ENCODE peak calls at places on chromosomes 3 and 15, in four cellular contexts. X is stomach, A is K562, F is suprapubic skin. O is an unnamed sample.

GRCh38 chr15:92328207-92328606 is 65.5 kb upstream of the ST8SIA2 start:
- DNase-seq in A (no peak), F (no peak), X (peak), O (no peak)

GRCh38 chr3:70120360-70120966 is 120.9 kb downstream of the SAMMSON start:
- DNase-seq in A (peak), F (no peak), X (peak), O (peak)

GRCh38 chr15:36331531-36332275 is 247.7 kb upstream of the CDIN1 start:
- DNase-seq in A (no peak), F (no peak), X (no peak), O (no peak)

GRCh38 chr3:107662109-107662477 is 139.3 kb downstream of the BBX start:
- DNase-seq in X (no peak), A (no peak), F (no peak), O (no peak)

GRCh38 chr3:101780661-101781060 is 1.6 kb downstream of the NXPE3 start:
- DNase-seq in X (no peak), A (peak), F (no peak), O (no peak)

GRCh38 chr3:119559441-119559963 is at the start of gene CD80:
- DNase-seq in A (peak), X (peak), F (no peak), O (peak)

GRCh38 chr3:128262457-128262856 is 109.2 kb downstream of the EEFSEC start:
- DNase-seq in X (no peak), A (no peak), F (no peak), O (no peak)

GRCh38 chr3:162224736-162225135 is 728.1 kb downstream of the OTOL1 start:
- DNase-seq in A (no peak), F (no peak), X (no peak), O (no peak)

GRCh38 chr3:124965413-124965812 is 30.9 kb upstream of the MUC13 start:
- DNase-seq in X (no peak), A (no peak), F (no peak), O (no peak)

GRCh38 chr15:30042556-30042955 is 40.2 kb upstream of the GOLGA8J start:
- DNase-seq in F (no peak), A (no peak), X (no peak), O (no peak)

GRCh38 chr3:66075281-66075680 is 36.6 kb upstream of the MAGI1 start:
- DNase-seq in F (no peak), A (no peak), X (no peak), O (no peak)

GRCh38 chr15:28919679-28920655 is 34.2 kb downstream of the APBA2 start:
- DNase-seq in A (no peak), X (no peak), F (no peak), O (no peak)

GRCh38 chr15:40234783-40235182 is 4.1 kb upstream of the PAK6 start:
- DNase-seq in X (no peak), A (peak), F (no peak), O (no peak)

GRCh38 chr3:167885277-167885676 is 149.8 kb downstream of the SERPINI1 start:
- DNase-seq in F (no peak), A (no peak), X (no peak), O (no peak)

GRCh38 chr3:197289726-197290125 is 8.7 kb downstream of the DLG1 start:
- DNase-seq in A (no peak), X (no peak), F (no peak), O (no peak)

GRCh38 chr3:83500422-83500821 is 1458.4 kb upstream of the CADM2 start:
- DNase-seq in A (no peak), F (no peak), X (no peak), O (no peak)

GRCh38 chr3:24494616-24495333 is at the start of gene THRB:
- DNase-seq in X (peak), F (peak), A (peak), O (peak)

GRCh38 chr15:77506311-77507150 is 85.8 kb downstream of the HMG20A start:
- DNase-seq in A (no peak), X (peak), F (no peak), O (peak)

GRCh38 chr3:82572721-82573120 is 811.3 kb upstream of the GBE1 start:
- DNase-seq in F (no peak), X (no peak), A (no peak), O (no peak)

DNA sequence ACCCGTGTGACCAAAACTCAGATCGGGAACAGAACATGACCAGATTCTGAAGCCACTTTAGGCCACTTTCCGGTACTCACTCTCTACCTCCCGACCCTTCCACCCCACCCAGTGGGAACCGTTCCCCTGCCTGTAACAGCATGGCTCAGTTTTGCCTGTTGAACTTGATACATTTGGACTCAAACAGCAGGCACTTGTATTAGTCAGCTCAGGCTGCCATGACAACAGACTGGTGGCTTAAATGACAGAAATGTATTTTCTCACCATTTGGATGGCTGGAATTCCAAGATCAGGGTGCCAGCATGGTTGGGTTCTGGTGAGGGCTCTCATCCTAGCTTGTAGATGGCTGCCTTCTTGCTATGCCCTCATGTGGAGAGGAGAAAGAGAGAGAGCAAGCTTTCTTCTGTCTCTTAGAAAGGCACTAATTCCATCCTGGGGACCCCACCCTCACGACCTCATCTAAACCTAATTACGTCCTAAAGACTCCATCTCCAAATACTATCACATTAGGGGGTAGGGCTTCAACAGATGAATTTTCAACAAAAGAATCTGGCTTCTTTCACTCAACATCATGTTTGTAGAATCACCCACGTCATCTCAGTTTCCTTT is 9.3 kb upstream of the SSUH2 start:
- DNase-seq in A (no peak), X (no peak), F (no peak), O (no peak)
- TF ChIP-seq EP300 in A (no peak), X (no peak), F (no peak), O (no peak)

GRCh38 chr3:52073490-52073889 is 17.1 kb upstream of the DUSP7 start:
- DNase-seq in F (no peak), A (no peak), X (no peak), O (no peak)

GRCh38 chr3:52072020-52072419 is 15.6 kb upstream of the DUSP7 start:
- DNase-seq in F (no peak), A (no peak), X (no peak), O (no peak)

GRCh38 chr3:52069891-52070290 is 13.5 kb upstream of the DUSP7 start:
- DNase-seq in F (no peak), A (no peak), X (no peak), O (no peak)

GRCh38 chr3:52070724-52071621 is 14.6 kb upstream of the DUSP7 start:
- DNase-seq in X (no peak), F (no peak), A (no peak), O (no peak)

DNA sequence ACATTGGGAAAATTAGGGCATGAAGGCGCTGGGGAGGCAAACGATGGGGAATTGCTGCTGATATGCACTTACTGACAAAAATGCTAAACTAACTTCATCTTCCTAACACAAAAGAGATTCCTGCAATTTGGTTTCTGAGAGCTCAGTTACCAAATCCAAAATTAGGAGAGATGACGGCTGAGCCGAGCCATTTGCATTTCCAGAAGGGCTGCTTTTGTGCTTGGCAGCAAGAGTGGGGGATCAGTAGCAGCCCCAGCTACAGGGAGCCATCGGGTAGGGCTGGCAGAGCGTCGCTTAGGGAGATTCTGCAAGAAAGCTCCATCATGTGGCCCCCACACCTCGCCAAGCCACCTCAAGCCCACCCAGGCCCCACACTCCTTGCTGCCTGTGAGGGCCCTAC is 16.1 kb upstream of the DUSP7 start:
- DNase-seq in A (no peak), X (no peak), F (no peak), O (no peak)
- TF ChIP-seq CTCF in A (no peak), X (no peak), F (no peak), O (no peak)

DNA sequence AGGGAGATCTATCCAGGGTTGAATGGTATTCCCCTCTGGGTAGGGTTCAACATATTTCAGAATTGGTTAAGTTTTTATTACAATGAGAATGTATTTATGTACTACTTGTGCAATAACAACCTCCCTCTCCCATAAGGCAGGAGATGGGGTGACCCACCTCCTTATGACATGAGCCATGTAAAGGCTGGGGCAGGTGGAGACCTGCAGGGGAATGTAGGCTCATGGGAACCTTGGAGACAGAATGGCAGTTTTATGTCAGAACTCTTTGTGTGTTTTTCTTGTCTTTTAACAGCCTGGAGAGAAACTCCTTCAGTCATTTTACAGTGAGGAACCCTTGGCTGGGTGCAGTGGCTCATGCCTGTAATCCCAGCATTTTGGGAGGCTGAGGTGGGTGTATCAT is 24.6 kb upstream of the INSYN1 start:
- DNase-seq in X (no peak), F (no peak), A (no peak), O (no peak)
- TF ChIP-seq POLR2AphosphoS5 in X (no peak), F (no peak), A (no peak), O (no peak)

GRCh38 chr3:41265823-41266273 is 66.5 kb downstream of the CTNNB1 start:
- DNase-seq in F (no peak), A (no peak), X (no peak), O (no peak)
- TF ChIP-seq EP300 in F (no peak), A (no peak), X (no peak), O (no peak)

DNA sequence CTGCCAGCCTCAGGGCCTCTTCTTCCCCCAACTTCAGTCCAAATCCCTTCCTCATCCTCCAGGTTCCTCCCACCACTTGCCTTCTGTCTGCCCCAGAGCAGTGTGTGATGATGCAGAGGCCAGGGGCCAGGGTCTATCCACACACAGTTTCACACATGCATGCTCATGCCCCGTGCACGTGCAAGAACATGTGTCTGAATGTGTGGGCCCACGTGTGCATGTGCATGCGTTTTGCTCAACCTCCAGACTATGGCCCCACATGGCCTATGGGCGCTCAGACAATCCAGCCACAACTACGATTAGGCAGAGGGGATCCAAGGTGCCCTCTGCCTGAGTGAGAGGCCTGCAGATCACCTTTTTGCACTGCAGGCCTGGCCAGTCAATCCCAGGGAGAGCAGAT is 32.3 kb upstream of the SLC6A1 start:
- DNase-seq in X (no peak), F (no peak), A (no peak), O (no peak)
- TF ChIP-seq CTCF in X (no peak), F (no peak), A (no peak), O (no peak)

GRCh38 chr15:90826886-90827435 is 41.4 kb upstream of the FURIN start:
- DNase-seq in F (no peak), X (no peak), A (no peak), O (no peak)

GRCh38 chr15:90828111-90828510 is 40.3 kb upstream of the FURIN start:
- DNase-seq in F (no peak), X (no peak), A (peak), O (no peak)

GRCh38 chr15:90834626-90835025 is 33.8 kb upstream of the FURIN start:
- DNase-seq in A (peak), F (no peak), X (no peak), O (no peak)

GRCh38 chr15:90829942-90830440 is 38.4 kb upstream of the FURIN start:
- DNase-seq in X (no peak), A (no peak), F (no peak), O (no peak)
- TF ChIP-seq POLR2AphosphoS5 in X (no peak), A (no peak), F (no peak), O (peak)

DNA sequence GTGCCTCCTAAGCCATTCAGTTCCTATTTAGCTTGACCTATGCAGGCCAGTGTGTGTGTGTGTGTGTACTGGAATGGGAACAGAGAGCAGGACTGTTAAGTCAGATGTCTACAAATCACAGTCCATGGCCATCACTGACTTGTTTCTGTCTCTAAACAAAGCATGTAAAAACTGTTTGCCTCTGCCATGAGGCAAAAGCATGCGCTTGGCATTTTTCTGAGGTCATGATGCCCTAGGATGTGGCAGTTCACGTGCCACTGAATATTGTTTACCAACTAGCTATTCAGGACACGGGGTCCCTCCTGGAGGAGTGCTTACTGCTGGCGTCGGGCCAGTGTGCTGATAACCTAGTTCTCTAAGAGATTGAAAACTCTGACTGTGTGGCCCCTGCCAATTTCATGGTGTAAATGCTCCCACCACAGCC is 8.2 kb upstream of the ATP13A3 start:
- DNase-seq in X (peak), A (no peak), F (no peak), O (peak)
- TF ChIP-seq EP300 in X (no peak), A (no peak), F (no peak), O (no peak)

GRCh38 chr15:89632563-89633430 is 22.5 kb downstream of the KIF7 start:
- DNase-seq in A (no peak), F (no peak), X (peak), O (no peak)
- TF ChIP-seq CTCF in A (no peak), F (no peak), X (no peak), O (no peak)

GRCh38 chr3:109118584-109118983 is 650 bp upstream of the MORC1 start:
- DNase-seq in A (no peak), F (no peak), X (no peak), O (no peak)

GRCh38 chr3:109115451-109115850 is 2.5 kb downstream of the MORC1 start:
- DNase-seq in A (no peak), F (no peak), X (no peak), O (no peak)

GRCh38 chr3:109113361-109113760 is 4.6 kb downstream of the MORC1 start:
- DNase-seq in A (no peak), F (no peak), X (no peak), O (no peak)

GRCh38 chr3:109114746-109115145 is 3.2 kb downstream of the MORC1 start:
- DNase-seq in A (no peak), X (no peak), F (no peak), O (no peak)

DNA sequence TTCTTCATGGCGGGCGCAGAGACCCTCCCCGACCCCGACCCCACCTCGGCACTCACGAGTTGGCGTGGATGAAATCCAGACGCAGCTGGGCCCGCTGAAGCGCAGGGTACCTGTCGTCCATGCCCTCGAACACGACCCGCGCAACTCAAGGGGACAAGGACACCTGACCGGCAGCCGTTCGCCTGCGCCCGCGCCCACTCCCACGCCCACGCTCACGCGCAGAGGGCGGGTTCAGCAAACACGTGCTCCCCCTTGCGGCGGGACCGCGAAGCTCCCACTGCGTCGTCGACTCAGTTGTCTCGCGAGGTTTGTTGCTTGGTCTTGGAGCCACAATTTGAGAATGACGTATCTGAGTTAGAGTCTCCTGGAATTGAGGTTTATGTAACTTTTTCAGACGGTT is at the start of gene MORC1:
- DNase-seq in F (no peak), A (peak), X (no peak), O (no peak)
- TF ChIP-seq POLR2AphosphoS5 in F (no peak), A (no peak), X (no peak), O (no peak)